ENCODE peak calls at places on chromosomes 13 and 19, in five cellular contexts. W is frontal cortex; F is stimulated activated CD4-positive, alpha-beta T cell treated with anti-CD3 and anti-CD28 coated beads, Interleukin-4, amount 100 ng/mL, for 1 hour; E is activated CD4-positive, alpha-beta T cell treated with anti-CD3 and anti-CD28 coated beads, Interleukin-2, amount 50 U/mL, for 1 hour; Y is lung. Q is an unnamed sample.

GRCh38 chr13:110636701-110637201 is 21.4 kb downstream of the NAXD start:
- DNase-seq in W (no peak), F (no peak), E (no peak), Y (no peak), Q (no peak)

GRCh38 chr19:55611983-55612645 is 6.7 kb downstream of the ZNF865 start:
- DNase-seq in W (no peak), F (no peak), E (no peak), Y (no peak), Q (no peak)

GRCh38 chr19:18418034-18418724 is 1.0 kb upstream of the SSBP4 start:
- DNase-seq in W (no peak), F (peak; percentile 45), E (no peak), Y (no peak), Q (no peak)

GRCh38 chr13:40114305-40114896 is 458.9 kb downstream of the COG6 start:
- DNase-seq in W (no peak), F (no peak), E (no peak), Y (no peak), Q (no peak)

GRCh38 chr13:112056739-112057433 is 10.1 kb upstream of the SOX1 start:
- DNase-seq in W (no peak), F (no peak), E (no peak), Y (no peak), Q (no peak)

GRCh38 chr19:12064266-12065099 is at the start of gene ZNF844:
- DNase-seq in W (peak; percentile 97), F (peak; percentile 79), E (peak; percentile 67), Y (peak; percentile 98), Q (peak; percentile 92)

GRCh38 chr13:112583592-112584277 is 4.2 kb downstream of the TUBGCP3 start:
- DNase-seq in W (no peak), F (no peak), E (no peak), Y (peak; percentile 67), Q (no peak)

GRCh38 chr13:28528388-28528787 is 33.5 kb upstream of the FLT1 start:
- DNase-seq in W (no peak), F (no peak), E (no peak), Y (no peak), Q (no peak)

GRCh38 chr19:44890366-44891015 is 563 bp upstream of the TOMM40 start:
- DNase-seq in W (peak; percentile 99), F (peak; percentile 100), E (peak; percentile 100), Y (peak; percentile 100), Q (peak; percentile 100)

GRCh38 chr13:57030671-57031070 is 110.0 kb upstream of the PRR20A start:
- DNase-seq in W (no peak), F (no peak), E (no peak), Y (no peak), Q (no peak)

GRCh38 chr13:47908200-47908902 is 92.7 kb downstream of the SUCLA2 start:
- DNase-seq in W (no peak), F (no peak), E (no peak), Y (no peak), Q (peak; percentile 26)

GRCh38 chr13:78607409-78608253 is 4.3 kb upstream of the POU4F1 start:
- DNase-seq in W (no peak), F (no peak), E (no peak), Y (no peak), Q (no peak)

GRCh38 chr19:18895828-18896341 is at the start of gene CERS1:
- DNase-seq in W (peak; percentile 91), F (no peak), E (no peak), Y (no peak), Q (no peak)

GRCh38 chr19:49133621-49134454 is 14.5 kb downstream of the PPFIA3 start:
- DNase-seq in W (peak; percentile 74), F (peak; percentile 60), E (peak; percentile 53), Y (peak; percentile 78), Q (peak; percentile 65)

GRCh38 chr19:1073063-1073955 is 6.3 kb downstream of the ARHGAP45 start:
- DNase-seq in W (no peak), F (no peak), E (no peak), Y (no peak), Q (no peak)

GRCh38 chr13:113004126-113004525 is 35.1 kb downstream of the MCF2L start:
- DNase-seq in W (no peak), F (no peak), E (no peak), Y (no peak), Q (no peak)

GRCh38 chr13:40420160-40420740 is 246.2 kb downstream of the FOXO1 start:
- DNase-seq in W (no peak), F (no peak), E (no peak), Y (no peak), Q (no peak)

GRCh38 chr13:63409791-63410351 is 1994.2 kb upstream of the PCDH20 start:
- DNase-seq in W (no peak), F (no peak), E (no peak), Y (no peak), Q (no peak)

GRCh38 chr13:39531646-39532045 is 71.3 kb downstream of the LHFPL6 start:
- DNase-seq in W (no peak), F (no peak), E (no peak), Y (no peak), Q (peak; percentile 60)

GRCh38 chr13:27194895-27195764 is 23.5 kb upstream of the USP12 start:
- DNase-seq in W (no peak), F (no peak), E (no peak), Y (no peak), Q (peak; percentile 97)

GRCh38 chr13:98065468-98065867 is 77.4 kb upstream of the FARP1 start:
- DNase-seq in W (no peak), F (no peak), E (no peak), Y (no peak), Q (no peak)